ENCODE peak calls at places on chromosome 15, in seven cellular contexts. S is A549, W is psoas muscle, X is GM12865, F is fibroblast of lung, D is cardiac fibroblast, U is adrenal gland. V is an unnamed sample.

GRCh38 chr15:35932541-35932940 is 386.6 kb upstream of the DPH6 start:
- DNase-seq in S (no peak), W (no peak), X (no peak), F (no peak), D (no peak), U (no peak), V (no peak)

GRCh38 chr15:90765966-90766365 is 48.8 kb downstream of the BLM start:
- DNase-seq in S (no peak), W (no peak), X (no peak), F (no peak), D (no peak), U (no peak), V (no peak)

GRCh38 chr15:85494035-85494793 is 113.8 kb downstream of the AKAP13 start:
- DNase-seq in S (peak; percentile 91), W (no peak), X (no peak), F (peak; percentile 89), D (peak; percentile 95), U (no peak), V (no peak)

GRCh38 chr15:72796515-72797337 is 13.2 kb upstream of the ADPGK start:
- DNase-seq in S (peak; percentile 76), W (peak; percentile 78), X (peak; percentile 36), F (peak; percentile 44), D (peak; percentile 40), U (no peak), V (peak; percentile 78)

GRCh38 chr15:79101866-79102581 is 11.4 kb upstream of the RASGRF1 start:
- DNase-seq in S (no peak), W (no peak), X (no peak), F (no peak), D (peak; percentile 48), U (no peak), V (no peak)

GRCh38 chr15:98842192-98842972 is 165.2 kb downstream of the PGPEP1L start:
- DNase-seq in S (no peak), W (no peak), X (no peak), F (no peak), D (peak; percentile 38), U (no peak), V (no peak)

GRCh38 chr15:47870956-47871625 is 153.8 kb downstream of the SEMA6D start:
- DNase-seq in S (no peak), W (no peak), X (no peak), F (peak; percentile 83), D (peak; percentile 87), U (peak; percentile 15), V (no peak)

GRCh38 chr15:36161781-36162212 is 417.6 kb upstream of the CDIN1 start:
- DNase-seq in S (peak; percentile 66), W (peak; percentile 53), X (no peak), F (peak; percentile 31), D (peak; percentile 60), U (peak; percentile 20), V (no peak)

GRCh38 chr15:91948001-91948608 is 94.6 kb downstream of the SLCO3A1 start:
- DNase-seq in S (peak; percentile 55), W (no peak), X (no peak), F (peak; percentile 16), D (peak; percentile 62), U (no peak), V (no peak)

GRCh38 chr15:25690673-25691543 is 172.2 kb downstream of the ATP10A start:
- DNase-seq in S (no peak), W (no peak), X (no peak), F (peak; percentile 55), D (peak; percentile 83), U (peak; percentile 49), V (no peak)

GRCh38 chr15:82944840-82945239 is 7.7 kb downstream of the HOMER2 start:
- DNase-seq in S (no peak), W (no peak), X (no peak), F (no peak), D (no peak), U (no peak), V (no peak)

GRCh38 chr15:28994830-28995180 is 109.0 kb downstream of the APBA2 start:
- DNase-seq in S (no peak), W (no peak), X (no peak), F (no peak), D (no peak), U (no peak), V (no peak)

GRCh38 chr15:24955549-24955929 is 752 bp downstream of the SNRPN start:
- DNase-seq in S (no peak), W (peak; percentile 60), X (peak; percentile 2), F (no peak), D (no peak), U (peak; percentile 14), V (no peak)

GRCh38 chr15:32838820-32839219 is 121.0 kb downstream of the GREM1 start:
- DNase-seq in S (peak; percentile 81), W (peak; percentile 59), X (no peak), F (peak; percentile 92), D (peak; percentile 96), U (peak; percentile 43), V (no peak)

GRCh38 chr15:29107291-29107890 is 162.2 kb downstream of the NSMCE3 start:
- DNase-seq in S (no peak), W (peak; percentile 38), X (no peak), F (no peak), D (no peak), U (no peak), V (no peak)

GRCh38 chr15:74468341-74469032 is 7.5 kb upstream of the UBL7 start:
- DNase-seq in S (no peak), W (no peak), X (no peak), F (no peak), D (no peak), U (no peak), V (no peak)
- TF ChIP-seq CTCF in S (no peak), W (no peak), X (no peak), F (no peak), D (no peak), U (no peak), V (no peak)

GRCh38 chr15:57538822-57539221 is 52.9 kb upstream of the MYZAP start:
- DNase-seq in S (no peak), W (no peak), X (no peak), F (no peak), D (no peak), U (no peak), V (no peak)

GRCh38 chr15:57537951-57538506 is 53.7 kb upstream of the MYZAP start:
- DNase-seq in S (no peak), W (no peak), X (no peak), F (no peak), D (no peak), U (no peak), V (no peak)

GRCh38 chr15:57540736-57541135 is 51.0 kb upstream of the MYZAP start:
- DNase-seq in S (no peak), W (no peak), X (peak; percentile 83), F (no peak), D (no peak), U (no peak), V (peak; percentile 72)

GRCh38 chr15:57534279-57534678 is 57.4 kb upstream of the MYZAP start:
- DNase-seq in S (no peak), W (no peak), X (no peak), F (no peak), D (peak; percentile 45), U (no peak), V (no peak)

DNA sequence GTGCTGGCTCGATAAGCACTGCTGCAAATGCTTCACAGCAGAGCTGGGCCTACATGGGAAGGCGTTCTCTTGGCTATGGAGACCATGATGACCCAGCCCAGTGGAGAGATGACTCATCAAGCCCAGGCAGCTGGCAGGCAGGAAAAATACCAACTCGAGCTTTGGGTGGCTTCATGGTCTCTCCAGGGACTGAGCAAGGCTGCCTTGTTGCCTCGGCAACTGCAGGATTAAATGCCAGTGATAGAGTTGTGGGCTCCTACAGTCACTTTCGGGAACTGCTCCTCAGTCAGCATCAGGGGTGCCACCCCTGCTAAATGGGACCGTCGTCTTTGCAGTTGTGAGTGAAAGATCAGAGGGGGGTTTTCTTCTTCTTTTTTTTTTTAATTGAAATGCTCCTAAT is 54.6 kb upstream of the MYZAP start:
- DNase-seq in S (peak; percentile 57), W (no peak), X (peak; percentile 42), F (peak; percentile 46), D (peak; percentile 79), U (peak; percentile 90), V (no peak)
- TF ChIP-seq CTCF in S (no peak), W (no peak), X (no peak), F (no peak), D (no peak), U (peak; percentile 25), V (no peak)

GRCh38 chr15:43434436-43434835 is 58.5 kb downstream of the TP53BP1 start:
- DNase-seq in S (no peak), W (no peak), X (no peak), F (no peak), D (no peak), U (no peak), V (no peak)

GRCh38 chr15:43440721-43441281 is 52.2 kb downstream of the TP53BP1 start:
- DNase-seq in S (peak; percentile 89), W (no peak), X (peak; percentile 57), F (peak; percentile 98), D (peak; percentile 99), U (peak; percentile 85), V (peak; percentile 56)

GRCh38 chr15:43436395-43436794 is 56.6 kb downstream of the TP53BP1 start:
- DNase-seq in S (no peak), W (no peak), X (no peak), F (no peak), D (no peak), U (no peak), V (no peak)

GRCh38 chr15:43441316-43441715 is 51.6 kb downstream of the TP53BP1 start:
- DNase-seq in S (peak; percentile 37), W (no peak), X (peak; percentile 38), F (peak; percentile 55), D (peak; percentile 65), U (no peak), V (peak; percentile 42)

GRCh38 chr15:43439268-43439667 is 53.7 kb downstream of the TP53BP1 start:
- DNase-seq in S (no peak), W (no peak), X (no peak), F (no peak), D (no peak), U (no peak), V (no peak)
- TF ChIP-seq CTCF in S (no peak), W (no peak), X (no peak), F (no peak), D (no peak), U (peak; percentile 16), V (no peak)

GRCh38 chr15:48993411-48993810 is 29.7 kb upstream of the SHC4 start:
- DNase-seq in S (no peak), W (no peak), X (no peak), F (no peak), D (no peak), U (no peak), V (no peak)

GRCh38 chr15:48992096-48992495 is 28.4 kb upstream of the SHC4 start:
- DNase-seq in S (no peak), W (no peak), X (no peak), F (no peak), D (no peak), U (no peak), V (no peak)

GRCh38 chr15:48996276-48996675 is 32.6 kb upstream of the SHC4 start:
- DNase-seq in S (no peak), W (no peak), X (no peak), F (no peak), D (no peak), U (no peak), V (no peak)

GRCh38 chr15:48989175-48989574 is 25.5 kb upstream of the SHC4 start:
- DNase-seq in S (no peak), W (no peak), X (no peak), F (no peak), D (no peak), U (no peak), V (no peak)

DNA sequence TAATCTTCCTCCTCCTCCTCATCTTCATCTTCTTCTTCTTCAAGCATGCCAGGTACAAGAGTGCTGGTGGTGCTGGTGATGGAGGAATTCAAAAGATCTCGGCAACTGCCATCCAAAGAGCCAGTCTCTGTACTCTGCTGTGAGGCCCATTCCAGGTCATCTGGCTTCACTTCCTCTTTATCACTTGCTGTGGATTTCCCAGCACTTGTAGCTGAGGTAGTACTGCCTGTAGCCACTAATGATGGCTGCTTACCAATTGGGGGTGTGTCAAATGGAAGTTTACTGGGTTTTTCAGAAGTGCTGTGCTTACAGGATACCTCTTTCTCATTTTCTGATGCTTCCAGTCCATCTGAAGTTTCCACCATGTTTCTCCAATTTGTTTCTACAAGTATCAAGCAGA is 28.8 kb upstream of the SHC4 start:
- DNase-seq in S (no peak), W (no peak), X (peak; percentile 58), F (no peak), D (no peak), U (no peak), V (no peak)
- TF ChIP-seq CTCF in S (no peak), W (no peak), X (no peak), F (no peak), D (no peak), U (no peak), V (no peak)